ENCODE peak calls at places on chromosomes 16 and 17, in four cellular contexts. One of them, this sample, is unnamed.
A peak's percentile ranks its signal among the peaks of the same experiment; 100 is the strongest.

GRCh38 chr16:53057658-53058057 is 2.9 kb downstream of the CHD9 start:
- DNase-seq in HCT116: no peak
- DNase-seq in A549: no peak
- DNase-seq in GM12878: peak; percentile 62
- DNase-seq in this sample: no peak

GRCh38 chr16:89711601-89712475 is 8.9 kb downstream of the VPS9D1 start:
- DNase-seq in GM12878: no peak
- DNase-seq in HCT116: peak; percentile 73
- DNase-seq in A549: peak; percentile 81
- DNase-seq in this sample: peak; percentile 79

GRCh38 chr17:36592711-36593321 is 1.1 kb downstream of the DHRS11 start:
- DNase-seq in HCT116: no peak
- DNase-seq in GM12878: no peak
- DNase-seq in A549: no peak
- DNase-seq in this sample: no peak

GRCh38 chr16:84461504-84462295 is 42.8 kb downstream of the MEAK7 start:
- DNase-seq in HCT116: no peak
- DNase-seq in A549: no peak
- DNase-seq in GM12878: no peak
- DNase-seq in this sample: no peak

GRCh38 chr17:82917656-82918345 is 78.0 kb upstream of the ZNF750 start:
- DNase-seq in GM12878: no peak
- DNase-seq in HCT116: no peak
- DNase-seq in A549: no peak
- DNase-seq in this sample: peak; percentile 48

GRCh38 chr16:66270333-66270927 is 96.1 kb upstream of the CDH5 start:
- DNase-seq in A549: peak; percentile 73
- DNase-seq in HCT116: peak; percentile 58
- DNase-seq in GM12878: no peak
- DNase-seq in this sample: peak; percentile 79

GRCh38 chr17:40371261-40371929 is 6.9 kb upstream of the GJD3 start:
- DNase-seq in A549: peak; percentile 70
- DNase-seq in HCT116: peak; percentile 19
- DNase-seq in GM12878: no peak
- DNase-seq in this sample: peak; percentile 60

GRCh38 chr16:27330542-27330941 is 16.8 kb downstream of the IL4R start:
- DNase-seq in HCT116: no peak
- DNase-seq in A549: peak; percentile 17
- DNase-seq in GM12878: no peak
- DNase-seq in this sample: no peak

GRCh38 chr17:32519769-32520701 is 33.2 kb downstream of the CDK5R1 start:
- DNase-seq in HCT116: no peak
- DNase-seq in GM12878: peak; percentile 52
- DNase-seq in A549: no peak
- DNase-seq in this sample: no peak

GRCh38 chr16:2142942-2143868 is 5.2 kb upstream of the RAB26 start:
- DNase-seq in GM12878: no peak
- DNase-seq in HCT116: no peak
- DNase-seq in A549: no peak
- DNase-seq in this sample: no peak

GRCh38 chr16:11585460-11586374 is 1.0 kb downstream of the LITAF start:
- DNase-seq in GM12878: no peak
- DNase-seq in A549: peak; percentile 42
- DNase-seq in HCT116: no peak
- DNase-seq in this sample: peak; percentile 54

GRCh38 chr16:81469710-81470481 is 25.3 kb downstream of the CMIP start:
- DNase-seq in HCT116: no peak
- DNase-seq in GM12878: peak; percentile 65
- DNase-seq in A549: no peak
- DNase-seq in this sample: peak; percentile 98

GRCh38 chr16:73387979-73388378 is 340.1 kb upstream of the ZFHX3 start:
- DNase-seq in HCT116: no peak
- DNase-seq in GM12878: no peak
- DNase-seq in A549: no peak
- DNase-seq in this sample: no peak

DNA sequence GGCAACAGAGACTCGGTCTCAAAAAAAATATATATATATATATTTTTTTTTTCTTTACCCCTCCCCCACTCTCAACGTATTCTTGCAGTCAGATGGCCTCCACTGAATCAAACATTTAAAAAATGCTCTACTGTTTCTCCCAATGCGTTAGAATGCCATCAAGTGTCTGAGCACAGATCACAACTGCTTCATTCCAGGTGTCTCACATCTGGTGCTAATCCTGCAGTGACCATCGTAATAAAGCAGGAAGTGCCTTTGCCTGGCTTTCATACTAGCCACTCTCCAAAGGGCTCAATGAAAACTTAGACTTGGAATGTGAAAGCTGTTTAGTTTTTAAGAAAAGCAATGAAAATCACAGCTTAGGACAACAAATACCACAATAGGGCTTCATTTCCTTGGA is 37.2 kb downstream of the SKAP1 start:
- DNase-seq in A549: no peak
- DNase-seq in HCT116: no peak
- DNase-seq in GM12878: no peak
- DNase-seq in this sample: no peak
- TF ChIP-seq MAX in A549: no peak
- TF ChIP-seq MAX in HCT116: no peak
- TF ChIP-seq MAX in GM12878: no peak
- TF ChIP-seq MAX in this sample: no peak

DNA sequence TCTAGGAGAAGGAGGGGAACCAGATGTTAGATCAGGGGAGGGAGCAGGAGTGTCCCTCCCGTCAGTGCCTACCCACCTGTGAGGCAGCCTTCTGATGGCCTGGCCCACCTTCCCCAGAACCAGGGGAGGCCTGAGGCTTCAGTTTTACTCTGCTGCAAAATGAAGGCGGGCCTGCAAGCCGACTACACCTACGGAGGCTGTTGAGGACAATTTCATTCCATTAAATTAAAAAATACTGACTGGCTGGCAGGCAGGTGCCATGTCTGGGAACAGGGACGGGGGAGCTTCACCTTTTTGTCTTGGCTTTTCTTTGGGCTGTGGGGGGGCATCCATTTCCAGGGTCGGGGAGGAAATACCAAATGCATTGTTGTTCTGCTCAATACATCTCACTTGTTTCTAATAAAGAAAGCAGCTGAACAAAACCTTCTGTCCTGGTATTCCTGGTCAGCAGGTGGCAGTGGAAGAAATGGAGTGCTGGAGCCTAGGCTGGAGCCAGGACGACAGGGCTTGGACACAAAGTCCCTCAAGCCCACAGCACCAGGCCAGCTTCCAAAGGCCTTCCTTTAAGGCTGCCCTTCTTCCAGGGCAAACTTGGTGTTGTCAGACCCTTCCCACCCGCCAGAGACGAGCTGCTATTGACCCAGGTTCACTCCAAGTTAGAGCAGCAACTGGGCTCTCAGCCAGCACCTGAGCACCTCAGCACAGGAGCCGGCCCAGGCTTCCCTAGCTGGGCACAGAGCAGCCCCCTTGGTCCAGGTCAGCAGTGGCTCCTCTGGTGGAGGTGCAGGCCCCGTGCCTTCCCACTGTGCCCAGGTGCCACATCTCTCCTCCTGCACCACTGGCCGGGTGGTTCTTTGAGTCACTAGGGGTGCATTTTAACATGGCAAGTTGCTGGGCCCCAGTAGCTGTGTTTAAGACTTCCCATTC is 23.5 kb downstream of the PLCD3 start:
- DNase-seq in GM12878: no peak
- DNase-seq in A549: peak; percentile 51
- DNase-seq in HCT116: no peak
- DNase-seq in this sample: no peak
- TF ChIP-seq CTCF in GM12878: no peak
- TF ChIP-seq CTCF in A549: peak; percentile 46
- TF ChIP-seq CTCF in HCT116: peak; percentile 26
- TF ChIP-seq CTCF in this sample: no peak

GRCh38 chr17:51185763-51186332 is 19.6 kb downstream of the NME2 start:
- DNase-seq in HCT116: no peak
- DNase-seq in GM12878: no peak
- DNase-seq in A549: no peak
- DNase-seq in this sample: no peak
- TF ChIP-seq POLR2A in HCT116: no peak
- TF ChIP-seq POLR2A in GM12878: no peak
- TF ChIP-seq POLR2A in A549: no peak
- TF ChIP-seq POLR2A in this sample: no peak

GRCh38 chr16:87604572-87605135 is 2.3 kb downstream of the JPH3 start:
- DNase-seq in A549: no peak
- DNase-seq in HCT116: no peak
- DNase-seq in GM12878: no peak
- DNase-seq in this sample: no peak

GRCh38 chr16:87601322-87602004 is 845 bp upstream of the JPH3 start:
- DNase-seq in GM12878: no peak
- DNase-seq in A549: no peak
- DNase-seq in HCT116: no peak
- DNase-seq in this sample: no peak

GRCh38 chr16:87602005-87602790 is at the start of gene JPH3:
- DNase-seq in GM12878: no peak
- DNase-seq in A549: peak; percentile 20
- DNase-seq in HCT116: no peak
- DNase-seq in this sample: no peak

GRCh38 chr16:87602821-87603683 is 744 bp downstream of the JPH3 start:
- DNase-seq in HCT116: no peak
- DNase-seq in GM12878: no peak
- DNase-seq in A549: peak; percentile 23
- DNase-seq in this sample: no peak

GRCh38 chr16:87603684-87604571 is 1.6 kb downstream of the JPH3 start:
- DNase-seq in GM12878: no peak
- DNase-seq in HCT116: no peak
- DNase-seq in A549: no peak
- DNase-seq in this sample: no peak
- TF ChIP-seq MAX in GM12878: no peak
- TF ChIP-seq MAX in HCT116: no peak
- TF ChIP-seq MAX in A549: no peak
- TF ChIP-seq MAX in this sample: no peak

DNA sequence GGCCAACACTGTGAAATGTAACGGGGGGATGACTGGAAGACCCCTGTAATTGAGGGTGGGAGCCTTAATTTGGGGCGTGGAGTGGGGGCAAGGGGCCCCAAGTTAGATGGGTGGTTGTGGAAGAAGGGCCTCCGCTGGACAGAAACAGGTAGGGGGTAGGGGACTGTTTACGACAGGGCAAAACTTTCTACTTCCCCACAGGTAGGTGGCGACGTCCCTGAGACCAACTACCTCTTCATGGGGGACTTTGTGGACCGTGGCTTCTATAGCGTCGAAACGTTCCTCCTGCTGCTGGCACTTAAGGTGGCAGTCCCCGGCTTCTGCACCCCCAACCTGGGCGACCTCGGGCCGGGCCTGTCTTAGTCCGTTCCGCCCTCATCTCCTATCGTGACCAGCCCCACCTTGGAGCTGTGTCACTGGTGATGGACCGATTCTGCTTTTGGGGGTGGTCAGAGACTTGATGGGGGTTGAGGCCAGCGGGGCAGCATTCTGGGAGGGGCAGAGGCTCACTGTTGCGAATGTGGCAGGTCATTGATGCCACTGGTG is 6.8 kb downstream of the PPP4C start:
- DNase-seq in GM12878: no peak
- DNase-seq in HCT116: no peak
- DNase-seq in A549: no peak
- DNase-seq in this sample: no peak
- TF ChIP-seq CTCF in GM12878: peak; percentile 17
- TF ChIP-seq CTCF in HCT116: peak; percentile 51
- TF ChIP-seq CTCF in A549: no peak
- TF ChIP-seq CTCF in this sample: peak; percentile 30

DNA sequence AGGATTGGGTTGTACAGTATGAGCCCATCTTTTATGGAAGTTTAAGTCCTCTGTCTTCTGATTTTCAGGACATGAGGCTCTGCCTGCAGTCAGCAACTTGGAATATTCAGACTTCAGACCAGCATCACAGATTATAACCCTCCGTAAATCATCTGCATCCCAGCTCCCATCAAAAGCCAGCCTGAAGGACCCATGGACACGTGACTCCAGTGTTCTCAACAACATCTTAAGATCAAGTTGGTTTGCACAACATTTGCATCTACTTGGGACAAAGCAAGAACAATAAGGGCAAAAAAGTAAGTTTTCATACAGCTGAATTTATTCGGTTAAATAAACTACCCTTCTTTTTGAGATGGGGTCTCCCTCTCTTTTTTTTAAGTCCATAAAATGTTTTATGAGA is 12.7 kb downstream of the TMC5 start:
- DNase-seq in HCT116: no peak
- DNase-seq in GM12878: no peak
- DNase-seq in A549: no peak
- DNase-seq in this sample: no peak
- TF ChIP-seq POLR2A in HCT116: no peak
- TF ChIP-seq POLR2A in GM12878: no peak
- TF ChIP-seq POLR2A in A549: no peak
- TF ChIP-seq POLR2A in this sample: no peak

GRCh38 chr16:57106767-57107166 is 14.4 kb downstream of the CPNE2 start:
- DNase-seq in HCT116: no peak
- DNase-seq in GM12878: no peak
- DNase-seq in A549: no peak
- DNase-seq in this sample: no peak
- TF ChIP-seq MAX in HCT116: no peak
- TF ChIP-seq MAX in GM12878: no peak
- TF ChIP-seq MAX in A549: no peak
- TF ChIP-seq MAX in this sample: no peak

DNA sequence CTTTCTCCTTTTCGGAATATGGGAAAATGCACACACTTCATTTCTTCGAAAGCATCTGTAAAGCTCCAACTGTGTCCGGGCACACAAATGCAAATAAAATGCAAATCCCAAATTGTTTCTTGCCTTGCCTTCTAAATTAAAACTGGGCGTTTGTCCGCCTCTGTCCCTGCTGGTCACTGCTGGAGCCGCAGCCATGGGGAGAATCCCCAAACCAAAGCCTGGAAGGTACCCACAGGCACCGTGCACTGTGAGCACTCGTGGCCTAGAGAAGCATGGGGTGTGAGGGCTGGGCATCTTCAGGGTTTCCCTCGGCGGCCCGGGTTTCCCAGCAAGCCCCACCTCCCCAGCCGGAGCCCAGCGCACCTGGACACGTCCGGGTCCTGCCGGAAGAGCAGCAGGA is 2.9 kb downstream of the SLC47A2 start:
- DNase-seq in GM12878: no peak
- DNase-seq in HCT116: no peak
- DNase-seq in A549: no peak
- DNase-seq in this sample: no peak
- TF ChIP-seq CTCF in GM12878: no peak
- TF ChIP-seq CTCF in HCT116: peak; percentile 38
- TF ChIP-seq CTCF in A549: no peak
- TF ChIP-seq CTCF in this sample: no peak

DNA sequence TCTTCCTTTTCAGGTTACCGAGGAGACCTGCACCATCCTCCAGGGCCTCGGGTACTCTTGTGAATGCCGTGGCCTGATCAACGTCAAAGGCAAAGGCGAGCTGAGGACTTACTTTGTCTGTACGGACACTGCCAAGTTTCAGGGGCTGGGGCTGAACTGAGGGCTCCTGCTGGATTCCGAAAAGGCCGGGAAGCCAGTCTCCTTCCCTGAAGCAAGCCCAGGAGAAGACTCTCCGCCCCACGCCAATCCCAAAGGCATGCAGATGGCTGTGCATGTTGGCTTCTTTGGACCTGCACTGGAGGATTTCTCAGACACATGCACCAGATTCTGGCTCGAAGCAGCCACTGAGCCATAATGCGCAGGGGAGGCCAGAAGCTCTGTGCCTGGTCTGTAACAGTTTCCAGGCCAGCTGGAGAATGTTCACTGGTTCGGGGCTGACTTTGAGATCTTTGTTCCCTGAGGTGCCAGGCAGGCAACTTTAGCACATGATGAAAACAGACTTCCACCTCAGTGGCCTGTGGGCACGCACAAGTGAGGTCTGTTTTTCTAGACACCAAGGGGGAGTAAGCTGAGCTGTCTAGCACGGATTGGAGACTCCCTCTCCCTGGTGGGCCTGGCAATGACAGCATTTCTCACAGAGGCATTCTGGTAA is 49.1 kb downstream of the ADCY7 start:
- DNase-seq in GM12878: no peak
- DNase-seq in HCT116: no peak
- DNase-seq in A549: no peak
- DNase-seq in this sample: no peak
- TF ChIP-seq POLR2A in GM12878: peak; percentile 54
- TF ChIP-seq POLR2A in HCT116: no peak
- TF ChIP-seq POLR2A in A549: no peak
- TF ChIP-seq POLR2A in this sample: no peak

This sample was measured in NB4.